ENCODE peak calls at places on chromosomes 16 and 17, in seven cellular contexts. One of them, this sample, is unnamed.

GRCh38 chr17:50346313-50347086 is 574 bp downstream of the XYLT2 start:
- DNase-seq in cardiac fibroblast: no peak
- DNase-seq in cardiac muscle cell: peak
- DNase-seq in spleen: no peak
- DNase-seq in fibroblast of lung: no peak
- DNase-seq in GM12878: no peak
- DNase-seq in astrocyte: no peak
- DNase-seq in this sample: peak

GRCh38 chr16:2278956-2279800 is 11.3 kb upstream of the RNPS1 start:
- DNase-seq in GM12878: no peak
- DNase-seq in cardiac muscle cell: no peak
- DNase-seq in spleen: no peak
- DNase-seq in astrocyte: no peak
- DNase-seq in cardiac fibroblast: no peak
- DNase-seq in fibroblast of lung: no peak
- DNase-seq in this sample: no peak

GRCh38 chr17:57552114-57552601 is 192.9 kb downstream of the CCDC182 start:
- DNase-seq in cardiac fibroblast: peak
- DNase-seq in spleen: peak
- DNase-seq in GM12878: no peak
- DNase-seq in fibroblast of lung: peak
- DNase-seq in astrocyte: no peak
- DNase-seq in cardiac muscle cell: peak
- DNase-seq in this sample: peak

GRCh38 chr17:57861737-57862409 is 12.0 kb upstream of the MRPS23 start:
- DNase-seq in fibroblast of lung: peak
- DNase-seq in cardiac muscle cell: peak
- DNase-seq in astrocyte: no peak
- DNase-seq in cardiac fibroblast: peak
- DNase-seq in spleen: peak
- DNase-seq in GM12878: no peak
- DNase-seq in this sample: peak

GRCh38 chr16:85437161-85438052 is 175.7 kb upstream of the GSE1 start:
- DNase-seq in spleen: no peak
- DNase-seq in cardiac fibroblast: no peak
- DNase-seq in astrocyte: no peak
- DNase-seq in cardiac muscle cell: peak
- DNase-seq in GM12878: no peak
- DNase-seq in fibroblast of lung: no peak
- DNase-seq in this sample: no peak

GRCh38 chr16:69537706-69538080 is 28.1 kb upstream of the NFAT5 start:
- DNase-seq in astrocyte: no peak
- DNase-seq in cardiac muscle cell: no peak
- DNase-seq in fibroblast of lung: no peak
- DNase-seq in GM12878: no peak
- DNase-seq in spleen: no peak
- DNase-seq in cardiac fibroblast: no peak
- DNase-seq in this sample: no peak

GRCh38 chr16:69712914-69713581 is 13.3 kb downstream of the NQO1 start:
- DNase-seq in cardiac fibroblast: no peak
- DNase-seq in fibroblast of lung: no peak
- DNase-seq in spleen: no peak
- DNase-seq in cardiac muscle cell: no peak
- DNase-seq in GM12878: no peak
- DNase-seq in astrocyte: no peak
- DNase-seq in this sample: no peak

GRCh38 chr17:71777048-71777638 is 343.7 kb upstream of the SOX9 start:
- DNase-seq in GM12878: no peak
- DNase-seq in cardiac muscle cell: no peak
- DNase-seq in fibroblast of lung: no peak
- DNase-seq in cardiac fibroblast: no peak
- DNase-seq in spleen: no peak
- DNase-seq in astrocyte: no peak
- DNase-seq in this sample: no peak

GRCh38 chr16:1426734-1427451 is 4.0 kb upstream of the PERCC1 start:
- DNase-seq in spleen: peak
- DNase-seq in astrocyte: no peak
- DNase-seq in cardiac fibroblast: no peak
- DNase-seq in fibroblast of lung: no peak
- DNase-seq in GM12878: no peak
- DNase-seq in cardiac muscle cell: no peak
- DNase-seq in this sample: no peak

GRCh38 chr17:7192271-7192937 is 13.2 kb upstream of the ASGR1 start:
- DNase-seq in GM12878: no peak
- DNase-seq in astrocyte: no peak
- DNase-seq in fibroblast of lung: no peak
- DNase-seq in spleen: no peak
- DNase-seq in cardiac muscle cell: no peak
- DNase-seq in cardiac fibroblast: no peak
- DNase-seq in this sample: no peak

GRCh38 chr16:12387311-12387710 is 410.8 kb downstream of the SNX29 start:
- DNase-seq in cardiac muscle cell: no peak
- DNase-seq in GM12878: no peak
- DNase-seq in spleen: no peak
- DNase-seq in cardiac fibroblast: no peak
- DNase-seq in fibroblast of lung: no peak
- DNase-seq in astrocyte: no peak
- DNase-seq in this sample: no peak

GRCh38 chr17:60717814-60718213 is 40.2 kb downstream of the BCAS3 start:
- DNase-seq in astrocyte: no peak
- DNase-seq in cardiac muscle cell: no peak
- DNase-seq in GM12878: no peak
- DNase-seq in spleen: no peak
- DNase-seq in fibroblast of lung: no peak
- DNase-seq in cardiac fibroblast: no peak
- DNase-seq in this sample: no peak

GRCh38 chr16:67399218-67399733 is 6.0 kb upstream of the TPPP3 start:
- DNase-seq in fibroblast of lung: peak
- DNase-seq in cardiac muscle cell: peak
- DNase-seq in astrocyte: no peak
- DNase-seq in GM12878: no peak
- DNase-seq in cardiac fibroblast: no peak
- DNase-seq in spleen: peak
- DNase-seq in this sample: peak

GRCh38 chr16:72073831-72074230 is 10.8 kb downstream of the HPR start:
- DNase-seq in cardiac fibroblast: no peak
- DNase-seq in cardiac muscle cell: peak
- DNase-seq in spleen: no peak
- DNase-seq in fibroblast of lung: no peak
- DNase-seq in astrocyte: no peak
- DNase-seq in GM12878: no peak
- DNase-seq in this sample: no peak

GRCh38 chr16:70345840-70346239 is 863 bp upstream of the DDX19A start:
- DNase-seq in cardiac fibroblast: no peak
- DNase-seq in spleen: no peak
- DNase-seq in astrocyte: no peak
- DNase-seq in cardiac muscle cell: no peak
- DNase-seq in fibroblast of lung: no peak
- DNase-seq in GM12878: no peak
- DNase-seq in this sample: no peak

GRCh38 chr16:10625595-10626357 is 45.4 kb upstream of the EMP2 start:
- DNase-seq in cardiac muscle cell: no peak
- DNase-seq in fibroblast of lung: peak
- DNase-seq in astrocyte: peak
- DNase-seq in cardiac fibroblast: peak
- DNase-seq in GM12878: no peak
- DNase-seq in spleen: no peak
- DNase-seq in this sample: no peak

GRCh38 chr17:5418858-5419355 is 555 bp downstream of the NUP88 start:
- DNase-seq in astrocyte: peak
- DNase-seq in cardiac fibroblast: peak
- DNase-seq in fibroblast of lung: peak
- DNase-seq in cardiac muscle cell: peak
- DNase-seq in GM12878: peak
- DNase-seq in spleen: no peak
- DNase-seq in this sample: peak

GRCh38 chr17:5706835-5707234 is 122.5 kb upstream of the NLRP1 start:
- DNase-seq in GM12878: peak
- DNase-seq in spleen: peak
- DNase-seq in fibroblast of lung: peak
- DNase-seq in cardiac fibroblast: peak
- DNase-seq in cardiac muscle cell: peak
- DNase-seq in astrocyte: peak
- DNase-seq in this sample: peak

GRCh38 chr17:50210249-50211225 is 9.1 kb upstream of the COL1A1 start:
- DNase-seq in cardiac muscle cell: peak
- DNase-seq in GM12878: no peak
- DNase-seq in astrocyte: peak
- DNase-seq in spleen: no peak
- DNase-seq in cardiac fibroblast: peak
- DNase-seq in fibroblast of lung: peak
- DNase-seq in this sample: no peak

GRCh38 chr17:40532520-40533253 is 31.3 kb upstream of the TNS4 start:
- DNase-seq in fibroblast of lung: peak
- DNase-seq in cardiac fibroblast: no peak
- DNase-seq in astrocyte: no peak
- DNase-seq in GM12878: no peak
- DNase-seq in spleen: peak
- DNase-seq in cardiac muscle cell: peak
- DNase-seq in this sample: no peak

GRCh38 chr17:958712-959451 is 20.7 kb downstream of the NXN start:
- DNase-seq in spleen: peak
- DNase-seq in GM12878: no peak
- DNase-seq in astrocyte: no peak
- DNase-seq in cardiac fibroblast: no peak
- DNase-seq in cardiac muscle cell: no peak
- DNase-seq in fibroblast of lung: peak
- DNase-seq in this sample: no peak

GRCh38 chr16:18983565-18984424 is at the start of gene TMC7:
- DNase-seq in fibroblast of lung: peak
- DNase-seq in cardiac fibroblast: peak
- DNase-seq in cardiac muscle cell: peak
- DNase-seq in GM12878: no peak
- DNase-seq in astrocyte: peak
- DNase-seq in spleen: peak
- DNase-seq in this sample: peak
- TF ChIP-seq CTCF in fibroblast of lung: peak
- TF ChIP-seq CTCF in cardiac fibroblast: peak
- TF ChIP-seq CTCF in cardiac muscle cell: peak
- TF ChIP-seq CTCF in GM12878: peak
- TF ChIP-seq CTCF in astrocyte: peak
- TF ChIP-seq CTCF in spleen: peak
- TF ChIP-seq CTCF in this sample: peak

GRCh38 chr16:30609928-30610839 is at the start of gene ZNF689:
- DNase-seq in astrocyte: peak
- DNase-seq in fibroblast of lung: peak
- DNase-seq in spleen: peak
- DNase-seq in GM12878: peak
- DNase-seq in cardiac fibroblast: peak
- DNase-seq in cardiac muscle cell: peak
- DNase-seq in this sample: peak
- TF ChIP-seq CTCF in astrocyte: no peak
- TF ChIP-seq CTCF in fibroblast of lung: no peak
- TF ChIP-seq CTCF in spleen: peak
- TF ChIP-seq CTCF in GM12878: no peak
- TF ChIP-seq CTCF in cardiac fibroblast: no peak
- TF ChIP-seq CTCF in cardiac muscle cell: no peak
- TF ChIP-seq CTCF in this sample: no peak

GRCh38 chr17:43352579-43352978 is 46.2 kb upstream of the ARL4D start:
- DNase-seq in astrocyte: no peak
- DNase-seq in cardiac muscle cell: no peak
- DNase-seq in cardiac fibroblast: no peak
- DNase-seq in GM12878: no peak
- DNase-seq in spleen: no peak
- DNase-seq in fibroblast of lung: no peak
- DNase-seq in this sample: no peak

GRCh38 chr17:43351686-43352085 is 47.1 kb upstream of the ARL4D start:
- DNase-seq in astrocyte: no peak
- DNase-seq in GM12878: no peak
- DNase-seq in cardiac fibroblast: no peak
- DNase-seq in spleen: no peak
- DNase-seq in cardiac muscle cell: no peak
- DNase-seq in fibroblast of lung: no peak
- DNase-seq in this sample: no peak

GRCh38 chr17:43350888-43351361 is 47.9 kb upstream of the ARL4D start:
- DNase-seq in GM12878: no peak
- DNase-seq in fibroblast of lung: no peak
- DNase-seq in cardiac muscle cell: no peak
- DNase-seq in astrocyte: no peak
- DNase-seq in cardiac fibroblast: no peak
- DNase-seq in spleen: no peak
- DNase-seq in this sample: no peak

GRCh38 chr17:43353364-43353763 is 45.4 kb upstream of the ARL4D start:
- DNase-seq in cardiac muscle cell: no peak
- DNase-seq in GM12878: no peak
- DNase-seq in astrocyte: no peak
- DNase-seq in spleen: no peak
- DNase-seq in cardiac fibroblast: no peak
- DNase-seq in fibroblast of lung: no peak
- DNase-seq in this sample: no peak

DNA sequence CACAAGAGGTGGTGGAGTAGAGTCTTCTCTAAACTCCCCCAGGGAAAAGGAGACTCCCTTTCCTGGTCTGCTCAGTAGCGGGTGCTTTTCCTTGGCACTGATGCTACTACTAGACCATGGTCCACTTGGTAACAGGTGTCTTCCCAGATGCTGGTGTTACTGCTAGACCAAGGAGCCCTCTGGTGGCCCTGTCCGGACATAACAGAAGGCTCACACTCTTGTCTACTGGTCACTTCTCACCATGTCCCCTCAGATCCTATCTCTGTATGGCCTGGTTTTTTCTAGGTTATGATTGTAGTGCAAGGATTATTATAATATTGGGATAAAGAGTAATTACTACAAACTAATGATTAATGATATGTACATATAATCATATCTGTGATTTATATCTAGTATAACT is 49.7 kb upstream of the ARL4D start:
- DNase-seq in spleen: no peak
- DNase-seq in GM12878: no peak
- DNase-seq in cardiac muscle cell: no peak
- DNase-seq in fibroblast of lung: no peak
- DNase-seq in cardiac fibroblast: no peak
- DNase-seq in astrocyte: no peak
- DNase-seq in this sample: no peak
- TF ChIP-seq CTCF in spleen: no peak
- TF ChIP-seq CTCF in GM12878: no peak
- TF ChIP-seq CTCF in cardiac muscle cell: no peak
- TF ChIP-seq CTCF in fibroblast of lung: peak
- TF ChIP-seq CTCF in cardiac fibroblast: no peak
- TF ChIP-seq CTCF in astrocyte: no peak
- TF ChIP-seq CTCF in this sample: no peak

DNA sequence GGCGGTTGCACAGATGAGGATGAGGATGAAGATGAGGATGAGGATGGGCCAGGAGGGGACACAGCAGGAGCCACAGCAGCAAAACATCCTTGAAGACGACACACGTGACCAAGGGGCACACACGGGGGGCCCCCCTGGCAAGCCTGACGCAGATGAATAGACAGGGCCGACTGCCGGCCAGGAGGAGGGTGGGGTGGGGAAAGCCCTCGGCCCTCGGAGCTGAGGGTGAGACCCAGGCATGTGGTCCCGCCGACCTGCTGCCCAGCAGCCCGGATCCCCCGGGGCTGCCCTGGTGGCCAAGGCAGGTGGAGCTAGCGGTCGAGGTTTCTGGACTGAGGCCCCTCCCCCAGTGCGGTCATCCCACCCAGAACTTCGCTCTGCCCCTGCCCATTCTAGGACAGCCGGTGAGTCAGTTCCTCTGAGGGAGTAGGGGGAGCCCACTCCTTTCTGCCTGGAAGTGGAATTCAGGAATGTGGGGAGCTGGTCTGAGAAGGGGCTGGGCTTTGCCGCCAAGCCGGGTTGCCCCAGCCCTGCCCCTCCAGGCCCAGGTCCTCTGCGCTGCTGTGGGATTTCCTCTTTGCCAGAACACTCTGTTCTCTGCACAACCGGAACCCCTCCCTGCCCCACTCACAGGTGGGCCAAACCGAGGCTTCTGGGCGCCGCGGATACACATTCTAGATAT is 9.9 kb downstream of the CYGB start:
- DNase-seq in cardiac muscle cell: peak
- DNase-seq in cardiac fibroblast: peak
- DNase-seq in fibroblast of lung: peak
- DNase-seq in astrocyte: peak
- DNase-seq in spleen: peak
- DNase-seq in GM12878: no peak
- DNase-seq in this sample: peak
- TF ChIP-seq CTCF in cardiac muscle cell: no peak
- TF ChIP-seq CTCF in cardiac fibroblast: peak
- TF ChIP-seq CTCF in fibroblast of lung: peak
- TF ChIP-seq CTCF in astrocyte: no peak
- TF ChIP-seq CTCF in spleen: no peak
- TF ChIP-seq CTCF in GM12878: no peak
- TF ChIP-seq CTCF in this sample: no peak

This sample was measured in GM13976.